ENCODE peak calls at places on chromosomes 16 and 17, in ten cellular contexts. J is cortex of kidney; I is EH; Q is ELR; A is HCEC 1CT; T is mammary epithelial cell; N is central memory CD4-positive, alpha-beta T cell; R is amniotic stem cell; O is omental fat pad; W is hepatic stellate cell. K is an unnamed sample.

GRCh38 chr16:67673712-67674580 is 7.3 kb downstream of the C16orf86 start:
- DNase-seq in J (no peak), I (peak; percentile 54), Q (no peak), A (no peak), T (no peak), N (no peak), R (no peak), O (no peak), W (peak; percentile 8), K (peak; percentile 91)

GRCh38 chr16:85162478-85163277 is 50.4 kb upstream of the CIBAR2 start:
- DNase-seq in J (no peak), I (peak; percentile 89), Q (peak; percentile 81), A (peak; percentile 78), T (no peak), N (no peak), R (peak; percentile 60), O (no peak), W (peak; percentile 75), K (no peak)

GRCh38 chr17:76560036-76560876 is 20.4 kb downstream of the PRCD start:
- DNase-seq in J (no peak), I (no peak), Q (no peak), A (no peak), T (no peak), N (no peak), R (no peak), O (no peak), W (peak; percentile 0), K (no peak)

GRCh38 chr16:88967800-88968588 is 9.0 kb downstream of the CBFA2T3 start:
- DNase-seq in J (no peak), I (no peak), Q (no peak), A (no peak), T (no peak), N (peak; percentile 7), R (no peak), O (no peak), W (no peak), K (peak; percentile 33)

GRCh38 chr16:89268987-89269735 is 51.7 kb downstream of the ZNF778 start:
- DNase-seq in J (no peak), I (peak; percentile 56), Q (peak; percentile 66), A (peak; percentile 66), T (no peak), N (no peak), R (no peak), O (no peak), W (peak; percentile 50), K (no peak)

GRCh38 chr17:38613981-38614779 is 8.4 kb upstream of the SRCIN1 start:
- DNase-seq in J (no peak), I (no peak), Q (no peak), A (no peak), T (no peak), N (no peak), R (no peak), O (no peak), W (no peak), K (no peak)

GRCh38 chr17:74840500-74840899 is 19.2 kb downstream of the GRIN2C start:
- DNase-seq in J (no peak), I (no peak), Q (no peak), A (no peak), T (no peak), N (no peak), R (no peak), O (no peak), W (no peak), K (no peak)

GRCh38 chr16:16150117-16150877 is 73.0 kb downstream of the ABCC6 start:
- DNase-seq in J (no peak), I (peak; percentile 39), Q (no peak), A (no peak), T (no peak), N (no peak), R (no peak), O (no peak), W (peak; percentile 46), K (peak; percentile 83)

GRCh38 chr16:50692999-50693781 is at the start of gene NOD2:
- DNase-seq in J (no peak), I (no peak), Q (peak; percentile 26), A (no peak), T (no peak), N (peak; percentile 25), R (no peak), O (no peak), W (peak; percentile 41), K (no peak)

GRCh38 chr17:18966831-18967624 is 15.1 kb downstream of the SLC5A10 start:
- DNase-seq in J (no peak), I (peak; percentile 44), Q (no peak), A (no peak), T (no peak), N (no peak), R (no peak), O (no peak), W (no peak), K (peak; percentile 17)

GRCh38 chr17:72520665-72521303 is 400.0 kb downstream of the SOX9 start:
- DNase-seq in J (no peak), I (no peak), Q (no peak), A (no peak), T (no peak), N (no peak), R (no peak), O (no peak), W (no peak), K (no peak)

GRCh38 chr17:37239690-37240344 is 136.0 kb upstream of the C17orf78 start:
- DNase-seq in J (no peak), I (peak; percentile 44), Q (peak; percentile 47), A (peak; percentile 41), T (no peak), N (no peak), R (no peak), O (no peak), W (peak; percentile 23), K (peak; percentile 32)

GRCh38 chr16:525520-526180 is 1.9 kb upstream of the CAPN15 start:
- DNase-seq in J (no peak), I (peak; percentile 92), Q (peak; percentile 96), A (peak; percentile 81), T (peak; percentile 93), N (peak; percentile 24), R (peak; percentile 86), O (no peak), W (peak; percentile 83), K (no peak)

GRCh38 chr16:60241671-60242070 is 1507.6 kb upstream of the GOT2 start:
- DNase-seq in J (no peak), I (no peak), Q (no peak), A (no peak), T (no peak), N (no peak), R (no peak), O (no peak), W (no peak), K (no peak)

GRCh38 chr17:14780116-14780515 is 479.2 kb downstream of the HS3ST3B1 start:
- DNase-seq in J (no peak), I (no peak), Q (no peak), A (no peak), T (no peak), N (no peak), R (no peak), O (no peak), W (no peak), K (no peak)

GRCh38 chr16:84461029-84461415 is 43.4 kb downstream of the MEAK7 start:
- DNase-seq in J (no peak), I (no peak), Q (no peak), A (no peak), T (no peak), N (no peak), R (no peak), O (peak; percentile 21), W (no peak), K (no peak)

GRCh38 chr17:81388612-81389367 is 6.5 kb upstream of the BAHCC1 start:
- DNase-seq in J (no peak), I (no peak), Q (no peak), A (no peak), T (no peak), N (no peak), R (no peak), O (no peak), W (peak; percentile 66), K (peak; percentile 20)

GRCh38 chr17:56593741-56594527 is 435 bp downstream of the NOG start:
- DNase-seq in J (no peak), I (peak; percentile 83), Q (peak; percentile 86), A (peak; percentile 87), T (peak; percentile 79), N (no peak), R (peak; percentile 80), O (no peak), W (peak; percentile 76), K (peak; percentile 72)

GRCh38 chr16:79181419-79181818 is 419.1 kb downstream of the MAF start:
- DNase-seq in J (no peak), I (no peak), Q (no peak), A (no peak), T (no peak), N (no peak), R (no peak), O (no peak), W (no peak), K (no peak)

GRCh38 chr16:84585472-84585871 is 32.4 kb downstream of the COTL1 start:
- DNase-seq in J (no peak), I (no peak), Q (no peak), A (no peak), T (no peak), N (no peak), R (no peak), O (no peak), W (no peak), K (no peak)

GRCh38 chr17:72351884-72352346 is 231.1 kb downstream of the SOX9 start:
- DNase-seq in J (no peak), I (no peak), Q (no peak), A (no peak), T (no peak), N (no peak), R (no peak), O (no peak), W (no peak), K (no peak)

GRCh38 chr16:50393461-50394214 is 24.9 kb upstream of the BRD7 start:
- DNase-seq in J (no peak), I (no peak), Q (no peak), A (no peak), T (no peak), N (no peak), R (no peak), O (no peak), W (no peak), K (no peak)

GRCh38 chr17:16352303-16352837 is 899 bp downstream of the CENPV start:
- DNase-seq in J (no peak), I (peak; percentile 42), Q (peak; percentile 78), A (peak; percentile 41), T (peak; percentile 19), N (peak; percentile 6), R (no peak), O (no peak), W (peak; percentile 12), K (peak; percentile 38)

GRCh38 chr17:41692722-41693521 is 4.2 kb downstream of the EIF1 start:
- DNase-seq in J (no peak), I (peak; percentile 21), Q (peak; percentile 42), A (no peak), T (peak; percentile 49), N (peak; percentile 40), R (no peak), O (no peak), W (no peak), K (no peak)

GRCh38 chr17:81339180-81339501 is 44.0 kb upstream of the SLC38A10 start:
- DNase-seq in J (no peak), I (no peak), Q (no peak), A (no peak), T (no peak), N (no peak), R (no peak), O (no peak), W (no peak), K (no peak)

GRCh38 chr16:88856122-88856827 is 472 bp downstream of the GALNS start:
- DNase-seq in J (no peak), I (no peak), Q (peak; percentile 20), A (no peak), T (no peak), N (no peak), R (no peak), O (no peak), W (no peak), K (no peak)

GRCh38 chr16:56915311-56916105 is 16.4 kb upstream of the HERPUD1 start:
- DNase-seq in J (no peak), I (no peak), Q (no peak), A (no peak), T (no peak), N (no peak), R (no peak), O (no peak), W (no peak), K (peak; percentile 34)

GRCh38 chr16:680967-681745 is 946 bp downstream of the STUB1 start:
- DNase-seq in J (no peak), I (peak; percentile 44), Q (peak; percentile 52), A (peak; percentile 21), T (peak; percentile 55), N (no peak), R (no peak), O (no peak), W (peak; percentile 40), K (peak; percentile 43)

K was measured in lung microvascular endothelial cell.